ENCODE peak calls at places on chromosome 7, in eight cellular contexts. T, Y, K, S, P, C, L and B are unnamed samples.

GRCh38 chr7:9711259-9711658 is 1262.4 kb upstream of the PHF14 start:
- DNase-seq in T (no peak), Y (no peak), K (no peak), S (no peak), P (no peak), C (no peak), L (no peak), B (no peak)

GRCh38 chr7:32378991-32379390 is 111.2 kb downstream of the LSM5 start:
- DNase-seq in T (no peak), Y (no peak), K (no peak), S (no peak), P (peak), C (no peak), L (no peak), B (no peak)

GRCh38 chr7:64888561-64888900 is 14.5 kb upstream of the ZNF273 start:
- DNase-seq in T (no peak), Y (no peak), K (no peak), S (no peak), P (peak), C (no peak), L (peak), B (no peak)

GRCh38 chr7:27205325-27206280 is 5.7 kb upstream of the HOXA13 start:
- DNase-seq in T (no peak), Y (no peak), K (no peak), S (no peak), P (peak), C (no peak), L (no peak), B (no peak)

GRCh38 chr7:5367661-5368060 is 56.0 kb downstream of the TNRC18 start:
- DNase-seq in T (no peak), Y (no peak), K (no peak), S (no peak), P (no peak), C (no peak), L (no peak), B (peak)

GRCh38 chr7:157513682-157514081 is 176.9 kb downstream of the DNAJB6 start:
- DNase-seq in T (no peak), Y (no peak), K (no peak), S (no peak), P (no peak), C (no peak), L (no peak), B (no peak)

GRCh38 chr7:28855538-28856217 is 102.5 kb downstream of the TRIL start:
- DNase-seq in T (peak), Y (peak), K (peak), S (peak), P (no peak), C (no peak), L (no peak), B (no peak)

GRCh38 chr7:96837583-96837982 is 127.9 kb upstream of the SEM1 start:
- DNase-seq in T (no peak), Y (no peak), K (no peak), S (no peak), P (no peak), C (no peak), L (no peak), B (no peak)

GRCh38 chr7:82975811-82976468 is 186.7 kb downstream of the PCLO start:
- DNase-seq in T (no peak), Y (no peak), K (no peak), S (no peak), P (peak), C (no peak), L (no peak), B (no peak)

GRCh38 chr7:44711528-44711927 is 37.1 kb upstream of the ZMIZ2 start:
- DNase-seq in T (no peak), Y (no peak), K (no peak), S (no peak), P (no peak), C (peak), L (no peak), B (no peak)

GRCh38 chr7:39413866-39414668 is 152.1 kb upstream of the YAE1 start:
- DNase-seq in T (peak), Y (peak), K (peak), S (peak), P (peak), C (peak), L (peak), B (peak)

GRCh38 chr7:73937014-73937413 is 76.1 kb downstream of the TMEM270 start:
- DNase-seq in T (peak), Y (peak), K (no peak), S (no peak), P (no peak), C (no peak), L (no peak), B (no peak)

GRCh38 chr7:48360574-48360973 is 189.3 kb downstream of the ABCA13 start:
- DNase-seq in T (peak), Y (peak), K (no peak), S (peak), P (no peak), C (no peak), L (no peak), B (no peak)

GRCh38 chr7:92809397-92810241 is 26.8 kb downstream of the CDK6 start:
- DNase-seq in T (peak), Y (peak), K (peak), S (peak), P (peak), C (peak), L (no peak), B (peak)

GRCh38 chr7:92790987-92791386 is 45.4 kb downstream of the CDK6 start:
- DNase-seq in T (peak), Y (peak), K (no peak), S (peak), P (no peak), C (no peak), L (no peak), B (no peak)

GRCh38 chr7:145151651-145152050 is 315.8 kb upstream of the TPK1 start:
- DNase-seq in T (no peak), Y (no peak), K (no peak), S (no peak), P (no peak), C (no peak), L (no peak), B (no peak)

GRCh38 chr7:137667633-137668387 is 179.0 kb downstream of the DGKI start:
- DNase-seq in T (peak), Y (peak), K (peak), S (peak), P (no peak), C (no peak), L (no peak), B (no peak)

GRCh38 chr7:128876586-128876977 is 13.9 kb downstream of the ATP6V1F start:
- DNase-seq in T (no peak), Y (no peak), K (no peak), S (no peak), P (no peak), C (peak), L (peak), B (no peak)

GRCh38 chr7:105992888-105993287 is 29.8 kb downstream of the CDHR3 start:
- DNase-seq in T (no peak), Y (no peak), K (no peak), S (no peak), P (no peak), C (no peak), L (no peak), B (no peak)

GRCh38 chr7:37421820-37422219 is 26.8 kb downstream of the ELMO1 start:
- DNase-seq in T (no peak), Y (no peak), K (no peak), S (no peak), P (no peak), C (no peak), L (no peak), B (no peak)

GRCh38 chr7:48438196-48438595 is 266.9 kb downstream of the ABCA13 start:
- DNase-seq in T (no peak), Y (no peak), K (no peak), S (no peak), P (no peak), C (no peak), L (no peak), B (no peak)

GRCh38 chr7:46586406-46586805 is 665.3 kb upstream of the IGFBP3 start:
- DNase-seq in T (peak), Y (no peak), K (no peak), S (no peak), P (no peak), C (no peak), L (no peak), B (no peak)

GRCh38 chr7:83546586-83546985 is 102.4 kb downstream of the SEMA3E start:
- DNase-seq in T (peak), Y (peak), K (no peak), S (peak), P (no peak), C (no peak), L (no peak), B (no peak)

GRCh38 chr7:17849504-17849903 is 90.8 kb downstream of the SNX13 start:
- DNase-seq in T (peak), Y (peak), K (no peak), S (peak), P (no peak), C (no peak), L (no peak), B (no peak)

GRCh38 chr7:77386165-77386824 is 29.9 kb downstream of the GSAP start:
- DNase-seq in T (no peak), Y (peak), K (no peak), S (peak), P (no peak), C (no peak), L (no peak), B (no peak)

GRCh38 chr7:127713758-127714157 is 61.8 kb downstream of the SND1 start:
- DNase-seq in T (no peak), Y (no peak), K (no peak), S (no peak), P (no peak), C (no peak), L (no peak), B (peak)

GRCh38 chr7:68929712-68930395 is 668.4 kb upstream of the AUTS2 start:
- DNase-seq in T (peak), Y (peak), K (peak), S (peak), P (no peak), C (no peak), L (no peak), B (no peak)

GRCh38 chr7:105911961-105912575 is 35.7 kb upstream of the ATXN7L1 start:
- DNase-seq in T (peak), Y (peak), K (no peak), S (peak), P (no peak), C (no peak), L (no peak), B (no peak)

GRCh38 chr7:7122701-7123281 is 59.6 kb upstream of the C1GALT1 start:
- DNase-seq in T (peak), Y (peak), K (no peak), S (peak), P (no peak), C (no peak), L (no peak), B (no peak)

GRCh38 chr7:102395620-102395957 is 574 bp upstream of the PRKRIP1 start:
- DNase-seq in T (peak), Y (no peak), K (no peak), S (no peak), P (no peak), C (no peak), L (no peak), B (peak)

GRCh38 chr7:73423519-73424485 is 9.8 kb upstream of the FZD9 start:
- DNase-seq in T (peak), Y (peak), K (no peak), S (no peak), P (peak), C (peak), L (no peak), B (no peak)

GRCh38 chr7:70400829-70401380 is 731.0 kb upstream of the GALNT17 start:
- DNase-seq in T (no peak), Y (no peak), K (no peak), S (no peak), P (no peak), C (no peak), L (no peak), B (no peak)

GRCh38 chr7:41885748-41886147 is 182.9 kb upstream of the INHBA start:
- DNase-seq in T (peak), Y (peak), K (no peak), S (no peak), P (no peak), C (no peak), L (no peak), B (no peak)

GRCh38 chr7:41887446-41887845 is 184.6 kb upstream of the INHBA start:
- DNase-seq in T (no peak), Y (no peak), K (no peak), S (no peak), P (no peak), C (no peak), L (no peak), B (no peak)

GRCh38 chr7:41886257-41886905 is 183.5 kb upstream of the INHBA start:
- DNase-seq in T (peak), Y (peak), K (no peak), S (peak), P (no peak), C (no peak), L (peak), B (peak)

GRCh38 chr7:41885078-41885477 is 182.2 kb upstream of the INHBA start:
- DNase-seq in T (peak), Y (peak), K (no peak), S (peak), P (no peak), C (no peak), L (no peak), B (no peak)

DNA sequence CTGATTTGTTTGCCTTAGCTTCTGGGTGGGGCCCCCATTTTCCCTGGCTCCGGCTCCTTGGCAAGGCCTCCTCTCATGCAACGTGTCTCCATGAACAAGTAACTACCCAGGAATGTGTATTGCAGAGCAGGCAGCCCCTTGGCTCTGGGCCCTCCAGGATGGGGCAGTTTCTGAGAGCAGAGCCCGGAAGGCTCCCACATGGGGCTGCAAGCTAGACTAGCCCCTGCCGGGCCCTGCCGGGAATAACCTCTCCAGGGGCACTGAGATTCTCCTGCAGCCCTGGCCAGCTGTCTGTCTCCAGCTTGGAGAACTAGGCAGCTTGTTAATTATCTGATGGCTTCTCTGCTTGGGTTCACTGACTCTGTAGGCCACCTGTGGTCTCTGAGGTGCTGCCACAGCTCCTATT is 184.0 kb upstream of the INHBA start:
- DNase-seq in T (peak), Y (peak), K (no peak), S (peak), P (peak), C (no peak), L (peak), B (no peak)
- H3K4me3 ChIP-seq in T (no peak), Y (no peak), K (no peak), S (no peak), P (no peak), C (no peak), L (no peak), B (no peak)

DNA sequence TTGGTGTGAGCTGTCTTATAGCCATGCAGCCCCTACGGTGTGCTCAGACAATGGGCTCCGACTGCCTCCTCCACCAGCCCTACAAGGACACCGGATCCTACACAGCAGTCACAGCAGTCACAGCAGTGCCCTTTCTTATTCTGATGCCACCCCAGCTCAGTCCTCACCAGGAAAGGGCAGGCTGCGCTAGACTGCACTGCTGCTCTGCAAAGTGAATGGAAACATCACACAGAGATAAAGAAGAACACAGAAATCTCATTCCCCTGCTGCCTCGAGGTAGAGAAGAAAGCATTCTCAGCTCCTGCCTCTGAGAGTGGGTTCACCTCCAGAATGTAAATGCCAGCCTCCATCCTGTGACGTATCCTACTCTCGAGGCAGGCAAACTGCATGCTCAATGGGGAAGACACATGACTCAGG is 241.6 kb upstream of the KMT2E start:
- DNase-seq in T (no peak), Y (no peak), K (no peak), S (no peak), P (peak), C (no peak), L (no peak), B (no peak)
- H3K4me3 ChIP-seq in T (no peak), Y (no peak), K (no peak), S (no peak), P (no peak), C (no peak), L (no peak), B (no peak)

GRCh38 chr7:111238891-111239290 is 148.0 kb downstream of the LRRN3 start:
- DNase-seq in T (peak), Y (peak), K (no peak), S (peak), P (no peak), C (no peak), L (no peak), B (no peak)
- H3K4me3 ChIP-seq in T (peak), Y (peak), K (no peak), S (no peak), P (no peak), C (no peak), L (peak), B (peak)

GRCh38 chr7:155458317-155459132 is 596 bp downstream of the EN2 start:
- DNase-seq in T (no peak), Y (no peak), K (no peak), S (no peak), P (peak), C (peak), L (peak), B (no peak)

GRCh38 chr7:155456517-155456771 is 1.5 kb upstream of the EN2 start:
- DNase-seq in T (no peak), Y (no peak), K (no peak), S (no peak), P (no peak), C (no peak), L (no peak), B (no peak)

GRCh38 chr7:155456772-155457543 is 971 bp upstream of the EN2 start:
- DNase-seq in T (peak), Y (peak), K (peak), S (peak), P (peak), C (peak), L (peak), B (peak)

GRCh38 chr7:155459133-155459866 is 1.4 kb downstream of the EN2 start:
- DNase-seq in T (no peak), Y (no peak), K (no peak), S (no peak), P (peak), C (peak), L (peak), B (no peak)

GRCh38 chr7:155457544-155458316 is at the start of gene EN2:
- DNase-seq in T (no peak), Y (no peak), K (no peak), S (no peak), P (peak), C (no peak), L (peak), B (peak)
- H3K4me3 ChIP-seq in T (peak), Y (peak), K (peak), S (peak), P (peak), C (peak), L (peak), B (no peak)

DNA sequence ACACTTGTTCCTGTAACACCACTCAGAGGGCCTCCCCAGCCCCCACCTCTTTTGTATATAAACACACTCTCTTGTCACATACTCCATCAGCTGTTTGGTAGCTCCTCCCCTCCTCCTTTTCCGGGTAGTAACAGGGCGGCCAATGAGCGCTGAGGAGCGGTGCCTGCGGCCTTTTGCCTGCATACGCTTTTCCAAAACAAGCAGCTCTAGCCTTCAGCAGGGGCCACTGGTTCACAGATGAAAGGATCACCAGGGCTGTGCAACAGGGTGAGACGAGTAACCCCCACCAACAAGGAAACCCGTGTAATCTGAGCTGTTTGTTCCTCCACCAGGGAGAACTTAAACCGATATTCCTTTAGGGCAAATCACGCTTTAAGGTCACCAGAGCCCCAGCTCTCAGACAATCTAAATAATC is 3.9 kb downstream of the UBE2H start:
- DNase-seq in T (peak), Y (peak), K (peak), S (peak), P (peak), C (peak), L (peak), B (peak)
- H3K4me3 ChIP-seq in T (peak), Y (peak), K (peak), S (peak), P (peak), C (peak), L (peak), B (no peak)

GRCh38 chr7:149766215-149766614 is 7.2 kb downstream of the ZNF467 start:
- DNase-seq in T (no peak), Y (no peak), K (no peak), S (no peak), P (peak), C (no peak), L (no peak), B (no peak)
- H3K4me3 ChIP-seq in T (no peak), Y (no peak), K (no peak), S (no peak), P (peak), C (no peak), L (no peak), B (no peak)